ENCODE peak calls at places on chromosome 17, in eight cellular contexts. I, S, L, C, E, A, K and G are unnamed samples.

GRCh38 chr17:81711814-81712467 is at the start of gene SLC25A10:
- DNase-seq in I (peak), S (peak), L (peak), C (peak), E (peak), A (peak), K (peak), G (peak)

GRCh38 chr17:36742267-36743000 is 141.1 kb downstream of the MRM1 start:
- DNase-seq in I (no peak), S (no peak), L (no peak), C (no peak), E (no peak), A (no peak), K (no peak), G (no peak)

GRCh38 chr17:80246726-80247125 is 13.9 kb upstream of the RNF213 start:
- DNase-seq in I (no peak), S (no peak), L (no peak), C (no peak), E (no peak), A (no peak), K (no peak), G (no peak)

GRCh38 chr17:3032258-3033247 is 30.9 kb downstream of the OR1D5 start:
- DNase-seq in I (no peak), S (no peak), L (no peak), C (no peak), E (peak), A (no peak), K (no peak), G (no peak)

GRCh38 chr17:65228734-65229390 is 91.7 kb downstream of the RGS9 start:
- DNase-seq in I (peak), S (peak), L (peak), C (no peak), E (no peak), A (no peak), K (peak), G (no peak)

GRCh38 chr17:48351916-48352332 is 78.1 kb downstream of the SKAP1 start:
- DNase-seq in I (no peak), S (peak), L (peak), C (no peak), E (no peak), A (peak), K (no peak), G (no peak)

GRCh38 chr17:42273474-42274272 is 2.5 kb downstream of the STAT5B start:
- DNase-seq in I (no peak), S (no peak), L (no peak), C (no peak), E (no peak), A (no peak), K (peak), G (no peak)

GRCh38 chr17:64994781-64995538 is 61.6 kb downstream of the GNA13 start:
- DNase-seq in I (no peak), S (no peak), L (no peak), C (no peak), E (no peak), A (no peak), K (no peak), G (no peak)

GRCh38 chr17:45850468-45850867 is 5.8 kb downstream of the SPPL2C start:
- DNase-seq in I (no peak), S (no peak), L (no peak), C (no peak), E (no peak), A (no peak), K (no peak), G (no peak)

GRCh38 chr17:82034371-82035011 is 3.0 kb downstream of the DCXR start:
- DNase-seq in I (no peak), S (no peak), L (no peak), C (no peak), E (no peak), A (no peak), K (no peak), G (no peak)

GRCh38 chr17:17846645-17847044 is 9.9 kb upstream of the SREBF1 start:
- DNase-seq in I (no peak), S (no peak), L (no peak), C (no peak), E (no peak), A (no peak), K (no peak), G (no peak)

GRCh38 chr17:57612202-57613071 is 132.7 kb downstream of the CCDC182 start:
- DNase-seq in I (peak), S (no peak), L (no peak), C (no peak), E (no peak), A (no peak), K (no peak), G (no peak)

GRCh38 chr17:48791128-48792032 is 25.6 kb downstream of the TTLL6 start:
- DNase-seq in I (peak), S (peak), L (peak), C (peak), E (peak), A (peak), K (peak), G (peak)

GRCh38 chr17:2909853-2910234 is 113.6 kb downstream of the RAP1GAP2 start:
- DNase-seq in I (no peak), S (no peak), L (no peak), C (no peak), E (no peak), A (no peak), K (no peak), G (no peak)

GRCh38 chr17:29256735-29257466 is 10.2 kb downstream of the CRYBA1 start:
- DNase-seq in I (no peak), S (peak), L (no peak), C (no peak), E (no peak), A (no peak), K (no peak), G (no peak)

GRCh38 chr17:52244689-52245088 is 86.2 kb upstream of the CA10 start:
- DNase-seq in I (no peak), S (no peak), L (no peak), C (no peak), E (no peak), A (no peak), K (no peak), G (no peak)

GRCh38 chr17:75637143-75637538 is 3.9 kb downstream of the SMIM5 start:
- DNase-seq in I (no peak), S (no peak), L (no peak), C (peak), E (no peak), A (no peak), K (no peak), G (peak)

GRCh38 chr17:31564883-31565297 is 173.4 kb downstream of the RAB11FIP4 start:
- DNase-seq in I (no peak), S (peak), L (peak), C (no peak), E (no peak), A (no peak), K (no peak), G (peak)

GRCh38 chr17:10635290-10635689 is 21.8 kb downstream of the MYH3 start:
- DNase-seq in I (no peak), S (no peak), L (no peak), C (no peak), E (no peak), A (no peak), K (no peak), G (no peak)

GRCh38 chr17:82436601-82437324 is 13.8 kb downstream of the CYBC1 start:
- DNase-seq in I (no peak), S (no peak), L (no peak), C (no peak), E (no peak), A (no peak), K (no peak), G (no peak)

GRCh38 chr17:2055494-2056220 is 754 bp downstream of the HIC1 start:
- DNase-seq in I (peak), S (peak), L (no peak), C (peak), E (peak), A (no peak), K (no peak), G (no peak)

GRCh38 chr17:33220031-33220430 is 73.1 kb downstream of the ASIC2 start:
- DNase-seq in I (no peak), S (peak), L (no peak), C (no peak), E (no peak), A (no peak), K (no peak), G (no peak)

GRCh38 chr17:74770498-74771318 is 5.4 kb downstream of the NAT9 start:
- DNase-seq in I (peak), S (no peak), L (peak), C (peak), E (peak), A (peak), K (no peak), G (peak)

GRCh38 chr17:71251276-71251675 is 869.5 kb upstream of the SOX9 start:
- DNase-seq in I (no peak), S (peak), L (peak), C (no peak), E (no peak), A (no peak), K (no peak), G (no peak)

GRCh38 chr17:47802341-47803022 is 19.1 kb downstream of the OSBPL7 start:
- DNase-seq in I (peak), S (peak), L (peak), C (no peak), E (peak), A (peak), K (no peak), G (no peak)

GRCh38 chr17:61289408-61290385 is 109.9 kb upstream of the TBX2 start:
- DNase-seq in I (no peak), S (no peak), L (peak), C (no peak), E (no peak), A (no peak), K (no peak), G (no peak)